ENCODE peak calls at places on chromosomes 1 and 21, in ten cellular contexts. D is BJ, H is PC-3, O is IMR-90, L is OCI-LY7, Y is Caco-2, U is body of pancreas, I is uterus, Q is prostate gland, G is HFF-Myc. E is an unnamed sample.

GRCh38 chr1:204868340-204868700 is 2.3 kb upstream of the NFASC start:
- DNase-seq in O (no peak), U (no peak), H (no peak), G (no peak), D (no peak), Y (no peak), I (no peak), Q (no peak), L (no peak), E (no peak)

GRCh38 chr1:94037392-94038229 is 83.3 kb downstream of the ABCA4 start:
- DNase-seq in L (no peak), D (no peak), I (no peak), Y (no peak), G (no peak), Q (no peak), H (peak; percentile 76), U (no peak), O (no peak), E (no peak)

GRCh38 chr1:160682983-160683886 is 28.4 kb downstream of the CD48 start:
- DNase-seq in I (no peak), Q (no peak), H (no peak), G (no peak), U (no peak), O (no peak), D (no peak), L (no peak), Y (no peak), E (no peak)

GRCh38 chr21:15422761-15423160 is 307.0 kb upstream of the USP25 start:
- DNase-seq in O (peak; percentile 2), Y (no peak), U (no peak), L (no peak), G (peak; percentile 3), I (no peak), D (no peak), H (peak; percentile 92), Q (no peak), E (no peak)

GRCh38 chr1:20932437-20932977 is 145.4 kb upstream of the HP1BP3 start:
- DNase-seq in G (no peak), Y (no peak), O (no peak), Q (no peak), H (no peak), U (no peak), D (no peak), L (no peak), I (no peak), E (no peak)

GRCh38 chr1:109923131-109923945 is 12.7 kb downstream of the CSF1 start:
- DNase-seq in I (no peak), D (no peak), L (peak; percentile 13), O (no peak), G (no peak), U (no peak), H (no peak), Q (no peak), Y (peak; percentile 49), E (no peak)

GRCh38 chr21:25934771-25935224 is 200.0 kb downstream of the GABPA start:
- DNase-seq in I (peak; percentile 76), U (peak; percentile 72), Q (peak; percentile 84), G (peak; percentile 72), Y (no peak), H (peak; percentile 98), L (no peak), O (peak; percentile 99), D (peak; percentile 66), E (peak; percentile 75)

GRCh38 chr1:56773341-56774066 is 45.7 kb downstream of the FYB2 start:
- DNase-seq in U (no peak), Q (no peak), I (no peak), O (peak; percentile 11), D (no peak), H (no peak), L (no peak), G (no peak), Y (no peak), E (no peak)

GRCh38 chr1:64495878-64496277 is 25.9 kb downstream of the CACHD1 start:
- DNase-seq in H (peak; percentile 49), Q (no peak), Y (no peak), U (no peak), O (no peak), L (no peak), I (no peak), D (no peak), G (no peak), E (no peak)

GRCh38 chr1:197339092-197339836 is 71.2 kb downstream of the CRB1 start:
- DNase-seq in Y (no peak), L (no peak), G (no peak), U (no peak), O (no peak), I (no peak), H (no peak), D (no peak), Q (no peak), E (no peak)

GRCh38 chr1:101816262-101816661 is 180.5 kb downstream of the OLFM3 start:
- DNase-seq in L (no peak), U (no peak), D (no peak), O (no peak), Y (no peak), I (no peak), Q (no peak), G (no peak), H (no peak), E (no peak)

GRCh38 chr1:32533792-32534327 is 5.4 kb upstream of the ZBTB8A start:
- DNase-seq in U (no peak), D (no peak), L (no peak), O (no peak), Y (no peak), H (no peak), G (no peak), Q (no peak), I (no peak), E (no peak)

GRCh38 chr1:56866656-56867055 is 12.1 kb downstream of the C8A start:
- DNase-seq in L (no peak), U (no peak), O (peak; percentile 88), Q (no peak), H (no peak), G (peak; percentile 37), D (peak; percentile 92), I (no peak), Y (no peak), E (no peak)

GRCh38 chr1:105793541-105794146 is 1262.8 kb upstream of the PRMT6 start:
- DNase-seq in G (peak; percentile 0), I (no peak), H (peak; percentile 72), L (peak; percentile 37), U (peak; percentile 50), Q (no peak), Y (peak; percentile 36), O (no peak), D (no peak), E (no peak)

GRCh38 chr1:179921472-179921871 is 33.1 kb upstream of the CEP350 start:
- DNase-seq in O (no peak), H (no peak), I (no peak), U (no peak), Y (no peak), G (no peak), D (no peak), L (no peak), Q (no peak), E (no peak)

GRCh38 chr1:208523007-208523406 is 278.8 kb upstream of the PLXNA2 start:
- DNase-seq in U (no peak), D (no peak), Y (no peak), G (no peak), I (no peak), Q (no peak), L (no peak), H (no peak), O (no peak), E (no peak)
- TF ChIP-seq CTCF in U (no peak), D (no peak), Y (no peak), G (no peak), I (no peak), Q (no peak), L (no peak), H (no peak), O (no peak), E (no peak)

GRCh38 chr1:156624814-156625435 is 5.7 kb downstream of the HAPLN2 start:
- DNase-seq in Y (peak; percentile 18), Q (no peak), O (no peak), G (no peak), L (no peak), H (no peak), U (no peak), I (no peak), D (no peak), E (no peak)
- H3K4me3 ChIP-seq in Y (peak overlapping the region; percentile 28), Q (peak overlapping the region; percentile 25), O (no peak overlapping the region), G (no peak overlapping the region), L (no peak overlapping the region), H (no peak overlapping the region), U (no peak overlapping the region), I (peak overlapping the region; percentile 38), D (no peak overlapping the region), E (peak overlapping the region; percentile 28)

GRCh38 chr1:228969968-228970800 is 234.9 kb downstream of the RHOU start:
- DNase-seq in I (no peak), O (no peak), Q (no peak), D (no peak), G (no peak), L (no peak), Y (no peak), H (no peak), U (no peak), E (no peak)
- TF ChIP-seq CTCF in I (no peak), O (no peak), Q (no peak), D (no peak), G (no peak), L (no peak), Y (no peak), H (no peak), U (no peak), E (no peak)

GRCh38 chr1:26023826-26024225 is 2.3 kb downstream of the EXTL1 start:
- DNase-seq in Q (no peak), Y (no peak), I (no peak), O (no peak), U (no peak), H (no peak), L (no peak), G (no peak), D (no peak), E (no peak)
- H3K4me3 ChIP-seq in Q (no peak overlapping the region), Y (no peak overlapping the region), I (no peak overlapping the region), O (no peak overlapping the region), U (no peak overlapping the region), H (no peak overlapping the region), L (no peak overlapping the region), G (no peak overlapping the region), D (no peak overlapping the region), E (peak overlapping the region; percentile 59)

GRCh38 chr1:52857443-52857842 is 14.9 kb downstream of the ZYG11A start:
- DNase-seq in D (no peak), Y (no peak), O (peak; percentile 38), G (no peak), Q (no peak), U (no peak), I (no peak), L (no peak), H (no peak), E (no peak)
- TF ChIP-seq CTCF in D (no peak), Y (no peak), O (no peak), G (no peak), Q (no peak), U (no peak), I (no peak), L (no peak), H (no peak), E (no peak)